ENCODE peak calls at places on chromosomes 12 and 14, in five cellular contexts. Q is prostate gland, A is neuronal stem cell, T is adipocyte, U is pancreas. J is an unnamed sample.

GRCh38 chr14:101969480-101969879 is 5.1 kb downstream of the DYNC1H1 start:
- DNase-seq in Q (no peak), A (no peak), T (no peak), U (no peak), J (no peak)

GRCh38 chr14:32397871-32398640 is 69.0 kb downstream of the AKAP6 start:
- DNase-seq in Q (peak; percentile 74), A (no peak), T (peak; percentile 83), U (no peak), J (no peak)

GRCh38 chr14:75247939-75248338 is 30.7 kb upstream of the FOS start:
- DNase-seq in Q (no peak), A (no peak), T (no peak), U (no peak), J (no peak)

GRCh38 chr14:89571502-89571901 is 154.5 kb upstream of the FOXN3 start:
- DNase-seq in Q (no peak), A (no peak), T (no peak), U (no peak), J (no peak)

GRCh38 chr14:23185046-23185445 is 1.6 kb upstream of the SLC7A8 start:
- DNase-seq in Q (no peak), A (no peak), T (peak; percentile 70), U (no peak), J (no peak)

GRCh38 chr12:91998316-91998715 is 147.3 kb downstream of the BTG1 start:
- DNase-seq in Q (no peak), A (no peak), T (no peak), U (no peak), J (no peak)

GRCh38 chr12:10016881-10017280 is 6.5 kb downstream of the CLEC12B start:
- DNase-seq in Q (no peak), A (no peak), T (no peak), U (no peak), J (no peak)

GRCh38 chr14:89399594-89400068 is 17.4 kb downstream of the FOXN3 start:
- DNase-seq in Q (no peak), A (peak; percentile 17), T (peak; percentile 77), U (no peak), J (no peak)

GRCh38 chr12:19208456-19208855 is 78.9 kb downstream of the PLEKHA5 start:
- DNase-seq in Q (no peak), A (no peak), T (no peak), U (no peak), J (no peak)

GRCh38 chr12:34600592-34601462 is 578.5 kb downstream of the ALG10 start:
- DNase-seq in Q (no peak), A (no peak), T (no peak), U (peak; percentile 30), J (no peak)

GRCh38 chr14:101665478-101666078 is 95.9 kb upstream of the PPP2R5C start:
- DNase-seq in Q (no peak), A (peak; percentile 36), T (peak; percentile 50), U (no peak), J (peak; percentile 25)

GRCh38 chr12:21613931-21614330 is 9.3 kb upstream of the GYS2 start:
- DNase-seq in Q (no peak), A (no peak), T (peak; percentile 53), U (no peak), J (no peak)

GRCh38 chr14:53982546-53982945 is 25.9 kb upstream of the BMP4 start:
- DNase-seq in Q (no peak), A (no peak), T (no peak), U (no peak), J (no peak)

GRCh38 chr12:685388-685787 is 22.1 kb upstream of the NINJ2 start:
- DNase-seq in Q (no peak), A (no peak), T (no peak), U (no peak), J (no peak)

GRCh38 chr14:71554959-71555612 is 377.1 kb upstream of the RGS6 start:
- DNase-seq in Q (no peak), A (no peak), T (no peak), U (no peak), J (no peak)

GRCh38 chr12:123530683-123531082 is 2.8 kb downstream of the RILPL1 start:
- DNase-seq in Q (no peak), A (no peak), T (no peak), U (no peak), J (no peak)

GRCh38 chr14:71659165-71659564 is 273.1 kb upstream of the RGS6 start:
- DNase-seq in Q (no peak), A (no peak), T (peak; percentile 34), U (no peak), J (no peak)

GRCh38 chr14:22839159-22839779 is 2.9 kb downstream of the MMP14 start:
- DNase-seq in Q (peak; percentile 63), A (no peak), T (peak; percentile 49), U (peak; percentile 29), J (no peak)

GRCh38 chr12:108833757-108834472 is 23.5 kb downstream of the SSH1 start:
- DNase-seq in Q (no peak), A (no peak), T (peak; percentile 78), U (no peak), J (no peak)

GRCh38 chr14:69096766-69097475 is 56.0 kb downstream of the DCAF5 start:
- DNase-seq in Q (no peak), A (no peak), T (peak; percentile 43), U (no peak), J (no peak)

DNA sequence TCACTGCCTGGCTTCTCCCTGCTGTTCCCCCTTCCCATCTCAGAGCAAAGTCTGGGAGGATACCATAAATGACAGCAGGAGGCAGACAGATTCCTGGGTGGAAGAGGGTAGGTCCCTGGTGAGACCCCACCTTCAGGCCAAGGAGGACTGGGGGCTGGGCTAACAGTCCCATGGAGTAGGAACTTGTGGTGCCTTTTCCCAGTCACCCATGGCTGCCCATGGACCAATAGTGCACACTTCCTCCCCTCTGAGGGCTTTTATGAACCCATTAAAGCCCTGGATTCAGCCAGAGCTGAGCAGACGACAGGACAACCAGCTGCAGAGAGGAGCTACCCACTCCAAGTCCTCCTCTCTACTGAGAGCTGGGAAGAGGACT is 36.6 kb upstream of the OR5AU1 start:
- DNase-seq in Q (no peak), A (no peak), T (no peak), U (no peak), J (no peak)
- H3K4me3 ChIP-seq in Q (no peak overlapping the region), A (peak overlapping the region; percentile 43), T (peak overlapping the region; percentile 59), U (no peak overlapping the region), J (no peak overlapping the region)

DNA sequence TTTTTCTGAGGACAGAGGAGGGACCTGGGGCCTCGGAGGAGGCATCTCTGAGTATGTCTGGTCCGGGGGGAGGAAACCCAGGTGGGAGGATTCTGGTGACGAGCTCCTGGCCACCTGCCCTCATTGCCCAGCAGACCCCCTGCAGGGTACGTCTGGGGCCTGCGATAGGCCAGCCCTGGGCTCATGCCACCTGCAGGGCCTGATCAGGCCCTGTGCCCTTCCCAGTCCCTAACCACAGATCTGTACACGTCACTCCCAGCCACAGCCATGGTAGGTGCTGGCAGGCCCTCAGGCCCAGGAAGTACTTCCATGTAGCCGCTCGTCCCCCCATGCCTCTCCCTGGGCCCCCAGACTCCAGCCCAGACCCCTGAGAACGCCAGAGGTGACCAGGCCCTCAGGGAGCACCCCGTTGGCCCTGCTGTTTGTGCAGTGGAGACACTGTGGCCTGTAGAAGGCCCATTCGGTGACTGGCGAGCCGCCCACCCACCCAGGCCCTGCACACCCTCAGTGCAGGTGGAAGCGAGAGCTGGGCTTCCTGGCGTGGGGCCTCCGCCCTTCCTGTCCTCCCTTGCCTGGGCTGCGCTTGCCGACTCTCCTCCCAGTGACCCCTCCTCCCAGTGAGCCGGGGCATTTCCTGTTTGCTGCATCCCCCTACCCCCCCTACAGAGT is 5.7 kb downstream of the INF2 start:
- DNase-seq in Q (no peak), A (no peak), T (no peak), U (no peak), J (no peak)
- H3K4me1 ChIP-seq in Q (peaks cover 12% of the 10 kb centered on the region), A (peaks cover 16% of the 10 kb centered on the region), T (peaks cover 62% of the 10 kb centered on the region), U (peaks cover 6% of the 10 kb centered on the region), J (peaks cover 17% of the 10 kb centered on the region)

DNA sequence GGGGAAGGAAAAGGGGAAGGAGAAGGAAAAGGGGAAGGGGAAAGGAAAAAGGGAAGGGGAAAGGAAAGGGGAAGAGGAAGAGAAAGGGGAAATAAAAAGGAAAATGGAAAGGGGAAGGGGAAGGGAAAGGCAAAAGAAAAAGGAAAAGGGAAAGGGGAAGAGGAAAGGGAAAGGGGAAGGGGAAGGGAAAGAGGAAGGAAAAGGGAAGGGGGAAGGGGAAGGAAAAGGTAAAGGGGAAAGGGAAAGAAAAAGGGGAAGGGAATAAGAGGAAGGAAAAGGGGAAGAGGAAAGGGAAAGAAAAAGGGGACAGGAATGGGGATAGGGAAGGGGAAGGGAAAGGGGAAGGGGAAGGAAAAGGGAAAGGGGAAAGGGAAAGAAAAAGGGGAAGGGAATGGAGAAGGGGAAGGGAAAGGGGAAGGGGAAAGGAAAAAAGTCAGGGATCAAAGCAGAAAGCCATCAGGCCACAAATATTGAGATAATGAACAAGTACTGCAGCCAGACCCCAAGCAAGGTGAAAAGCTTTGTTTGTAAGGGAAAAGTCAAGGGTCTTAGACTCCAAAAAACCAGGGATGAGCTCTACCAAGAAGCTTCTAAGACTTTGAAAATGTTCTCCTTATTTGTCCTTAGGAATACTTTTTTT is 20.0 kb downstream of the DICER1 start:
- DNase-seq in Q (no peak), A (no peak), T (no peak), U (no peak), J (no peak)
- H3K4me3 ChIP-seq in Q (no peak overlapping the region), A (no peak overlapping the region), T (no peak overlapping the region), U (no peak overlapping the region), J (no peak overlapping the region)

GRCh38 chr12:53505555-53506449 is 1.5 kb downstream of the NPFF start:
- DNase-seq in Q (no peak), A (no peak), T (no peak), U (no peak), J (no peak)
- H3K4me1 ChIP-seq in Q (peaks cover 9% of the 10 kb centered on the region), A (peaks cover 8% of the 10 kb centered on the region), T (peaks cover 47% of the 10 kb centered on the region), U (peaks cover 13% of the 10 kb centered on the region), J (peaks cover 6% of the 10 kb centered on the region)